ENCODE peak calls at places on chromosomes 2 and 18, in four cellular contexts. A is nucleus accumbens; B is NCI-H460; R is activated CD8-positive, alpha-beta memory T cell treated with anti-CD3 and anti-CD28 coated beads, Interleukin-2, amount 50 U/mL, for 4 hours. L is an unnamed sample.

GRCh38 chr2:109644571-109645275 is 30.6 kb downstream of the SOWAHC start:
- DNase-seq in A (no peak), B (no peak), R (no peak), L (no peak)

GRCh38 chr2:149420053-149420963 is 89.9 kb downstream of the LYPD6 start:
- DNase-seq in A (no peak), B (no peak), R (no peak), L (no peak)

GRCh38 chr2:10059552-10060335 is 16.4 kb downstream of the KLF11 start:
- DNase-seq in A (no peak), B (no peak), R (no peak), L (no peak)

GRCh38 chr2:173175222-173175621 is 99.6 kb downstream of the MAP3K20 start:
- DNase-seq in A (no peak), B (no peak), R (no peak), L (no peak)

GRCh38 chr2:25076749-25077148 is 34.9 kb downstream of the EFR3B start:
- DNase-seq in A (no peak), B (no peak), R (no peak), L (no peak)

GRCh38 chr18:13377496-13377895 is 158.9 kb downstream of the LDLRAD4 start:
- DNase-seq in A (no peak), B (no peak), R (no peak), L (peak; percentile 61)

GRCh38 chr2:241126771-241127202 is 22.5 kb downstream of the PASK start:
- DNase-seq in A (no peak), B (no peak), R (no peak), L (no peak)

GRCh38 chr2:239608723-239609122 is 207.9 kb upstream of the HDAC4 start:
- DNase-seq in A (no peak), B (no peak), R (no peak), L (no peak)

GRCh38 chr2:232508246-232508645 is 11.9 kb upstream of the PRSS56 start:
- DNase-seq in A (no peak), B (no peak), R (no peak), L (no peak)

GRCh38 chr18:23694642-23695430 is 5.6 kb downstream of the LAMA3 start:
- DNase-seq in A (no peak), B (peak; percentile 19), R (no peak), L (no peak)

GRCh38 chr18:63451774-63452173 is 25.0 kb upstream of the SERPINB5 start:
- DNase-seq in A (no peak), B (no peak), R (no peak), L (no peak)

GRCh38 chr2:161165811-161166210 is 5.6 kb downstream of the TANK start:
- DNase-seq in A (no peak), B (no peak), R (no peak), L (no peak)

GRCh38 chr18:31789409-31789808 is 28.7 kb upstream of the SLC25A52 start:
- DNase-seq in A (no peak), B (no peak), R (no peak), L (no peak)

GRCh38 chr18:61651880-61652268 is 240.9 kb downstream of the RNF152 start:
- DNase-seq in A (no peak), B (no peak), R (no peak), L (no peak)

GRCh38 chr2:88897718-88898117 is 206.2 kb downstream of the RPIA start:
- DNase-seq in A (no peak), B (no peak), R (no peak), L (no peak)

GRCh38 chr2:234968633-234969328 is 17.0 kb downstream of the SH3BP4 start:
- DNase-seq in A (no peak), B (no peak), R (no peak), L (no peak)